ENCODE peak calls at places on chromosome 5, in five cellular contexts. M, P, L, O and D are unnamed samples.

GRCh38 chr5:22892441-22892840 is 39.3 kb upstream of the CDH12 start:
- DNase-seq in M (no peak), P (no peak), L (no peak), O (no peak), D (no peak)

GRCh38 chr5:34656001-34656699 is at the start of gene RAI14:
- DNase-seq in M (peak; percentile 89), P (peak; percentile 73), L (peak; percentile 82), O (peak; percentile 70), D (peak; percentile 53)

GRCh38 chr5:58241383-58241782 is 218.5 kb downstream of the PLK2 start:
- DNase-seq in M (no peak), P (no peak), L (peak; percentile 59), O (no peak), D (no peak)

GRCh38 chr5:178288373-178289368 is 56.1 kb upstream of the PHYKPL start:
- DNase-seq in M (peak; percentile 54), P (no peak), L (no peak), O (no peak), D (no peak)

GRCh38 chr5:68227532-68228160 is 12.1 kb downstream of the PIK3R1 start:
- DNase-seq in M (no peak), P (no peak), L (no peak), O (no peak), D (no peak)

GRCh38 chr5:142830241-142831018 is 60.3 kb downstream of the ARHGAP26 start:
- DNase-seq in M (no peak), P (peak; percentile 84), L (no peak), O (no peak), D (no peak)

GRCh38 chr5:82417776-82418607 is 139.8 kb upstream of the RPS23 start:
- DNase-seq in M (no peak), P (peak; percentile 52), L (no peak), O (no peak), D (no peak)

GRCh38 chr5:65101706-65102105 is 333.0 kb downstream of the CWC27 start:
- DNase-seq in M (no peak), P (no peak), L (no peak), O (no peak), D (no peak)

GRCh38 chr5:177355162-177355867 is 2.4 kb upstream of the RGS14 start:
- DNase-seq in M (no peak), P (no peak), L (no peak), O (no peak), D (no peak)

GRCh38 chr5:41465493-41466171 is 44.8 kb downstream of the PLCXD3 start:
- DNase-seq in M (no peak), P (peak; percentile 16), L (peak; percentile 39), O (no peak), D (peak; percentile 18)

GRCh38 chr5:37370550-37370863 is 399 bp downstream of the NUP155 start:
- DNase-seq in M (no peak), P (no peak), L (no peak), O (no peak), D (no peak)

GRCh38 chr5:369151-369939 is 47.8 kb downstream of the AHRR start:
- DNase-seq in M (no peak), P (peak; percentile 25), L (no peak), O (no peak), D (peak; percentile 70)

GRCh38 chr5:143041972-143042770 is 272.0 kb downstream of the ARHGAP26 start:
- DNase-seq in M (no peak), P (peak; percentile 52), L (no peak), O (no peak), D (no peak)

GRCh38 chr5:53035868-53036381 is 46.8 kb downstream of the ITGA2 start:
- DNase-seq in M (peak; percentile 44), P (peak; percentile 49), L (no peak), O (peak; percentile 17), D (no peak)

GRCh38 chr5:36252722-36253340 is 11.1 kb upstream of the NADK2 start:
- DNase-seq in M (no peak), P (peak; percentile 77), L (no peak), O (no peak), D (no peak)

GRCh38 chr5:116497648-116498047 is 77.0 kb downstream of the SEMA6A start:
- DNase-seq in M (no peak), P (no peak), L (no peak), O (no peak), D (no peak)

GRCh38 chr5:98781520-98781919 is 8.1 kb downstream of the RGMB start:
- DNase-seq in M (no peak), P (no peak), L (no peak), O (no peak), D (no peak)

GRCh38 chr5:170633235-170634041 is 129.6 kb downstream of the KCNIP1 start:
- DNase-seq in M (peak; percentile 75), P (peak; percentile 79), L (peak; percentile 44), O (peak; percentile 77), D (no peak)

GRCh38 chr5:170634236-170634990 is 130.6 kb downstream of the KCNIP1 start:
- DNase-seq in M (no peak), P (no peak), L (no peak), O (no peak), D (no peak)

GRCh38 chr5:170631471-170632195 is 127.8 kb downstream of the KCNIP1 start:
- DNase-seq in M (peak; percentile 79), P (no peak), L (peak; percentile 35), O (no peak), D (no peak)

GRCh38 chr5:170632266-170632984 is 128.6 kb downstream of the KCNIP1 start:
- DNase-seq in M (peak; percentile 68), P (no peak), L (no peak), O (no peak), D (no peak)

DNA sequence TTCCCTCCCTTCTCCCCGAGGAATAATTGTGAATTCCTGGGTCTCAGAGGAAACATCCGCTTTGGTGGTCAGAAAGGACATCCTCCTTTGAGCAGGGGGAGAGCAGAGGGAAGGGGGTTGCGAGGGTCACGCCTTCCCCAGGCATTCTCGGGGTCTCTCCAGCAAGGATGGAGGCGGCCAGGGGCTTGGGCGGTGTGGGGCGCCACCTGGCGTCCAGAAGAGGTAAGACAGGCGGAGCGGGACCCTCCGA is 129.1 kb downstream of the KCNIP1 start:
- DNase-seq in M (peak; percentile 87), P (no peak), L (peak; percentile 69), O (no peak), D (peak; percentile 28)
- H3K4me3 ChIP-seq in M (peak overlapping the region; percentile 52), P (peak overlapping the region; percentile 37), L (peak overlapping the region; percentile 55), O (peak overlapping the region; percentile 18), D (no peak overlapping the region)

GRCh38 chr5:1728846-1729245 is 70.8 kb downstream of the MRPL36 start:
- DNase-seq in M (peak; percentile 0), P (no peak), L (no peak), O (no peak), D (no peak)
- H3K36me3 ChIP-seq in M (no peaks in the 10 kb centered on the region), P (no peaks in the 10 kb centered on the region), L (no peaks in the 10 kb centered on the region), O (no peaks in the 10 kb centered on the region), D (no peaks in the 10 kb centered on the region)

DNA sequence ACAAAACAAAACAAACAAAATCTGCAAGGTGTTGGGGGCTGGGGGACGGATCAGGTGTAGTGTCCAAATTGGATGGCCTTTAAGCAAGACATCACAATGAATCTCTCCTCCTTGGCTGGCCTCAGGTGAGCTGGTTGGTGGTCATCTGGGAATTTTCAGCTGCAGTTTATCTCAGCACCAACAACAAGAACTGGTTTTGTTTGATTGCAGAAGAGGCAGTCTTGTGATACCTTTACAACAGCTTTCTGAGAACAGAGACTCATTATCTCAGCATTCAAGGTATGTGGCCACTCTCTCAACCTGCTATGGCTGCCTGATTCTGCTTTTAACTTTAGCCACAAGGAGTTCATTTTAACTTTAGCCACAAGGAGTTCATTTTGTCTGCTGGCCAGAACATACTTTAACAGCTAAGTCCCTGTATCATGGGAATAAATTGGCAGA is 1543.4 kb downstream of the EFNA5 start:
- DNase-seq in M (no peak), P (peak; percentile 49), L (no peak), O (no peak), D (no peak)
- H3K27me3 ChIP-seq in M (no peaks in the 10 kb centered on the region), P (no peaks in the 10 kb centered on the region), L (no peaks in the 10 kb centered on the region), O (no peaks in the 10 kb centered on the region), D (no peaks in the 10 kb centered on the region)

GRCh38 chr5:127826011-127826410 is 122.8 kb downstream of the CCDC192 start:
- DNase-seq in M (no peak), P (peak; percentile 79), L (no peak), O (no peak), D (no peak)
- H3K4me3 ChIP-seq in M (no peak overlapping the region), P (no peak overlapping the region), L (no peak overlapping the region), O (no peak overlapping the region), D (no peak overlapping the region)

GRCh38 chr5:16784088-16784487 is 152.0 kb downstream of the MYO10 start:
- DNase-seq in M (no peak), P (peak; percentile 84), L (no peak), O (no peak), D (no peak)

GRCh38 chr5:16787278-16787677 is 148.8 kb downstream of the MYO10 start:
- DNase-seq in M (no peak), P (no peak), L (no peak), O (no peak), D (no peak)

GRCh38 chr5:16782227-16782626 is 153.9 kb downstream of the MYO10 start:
- DNase-seq in M (no peak), P (no peak), L (no peak), O (no peak), D (no peak)

GRCh38 chr5:16788957-16789356 is 147.1 kb downstream of the MYO10 start:
- DNase-seq in M (no peak), P (no peak), L (no peak), O (no peak), D (no peak)

DNA sequence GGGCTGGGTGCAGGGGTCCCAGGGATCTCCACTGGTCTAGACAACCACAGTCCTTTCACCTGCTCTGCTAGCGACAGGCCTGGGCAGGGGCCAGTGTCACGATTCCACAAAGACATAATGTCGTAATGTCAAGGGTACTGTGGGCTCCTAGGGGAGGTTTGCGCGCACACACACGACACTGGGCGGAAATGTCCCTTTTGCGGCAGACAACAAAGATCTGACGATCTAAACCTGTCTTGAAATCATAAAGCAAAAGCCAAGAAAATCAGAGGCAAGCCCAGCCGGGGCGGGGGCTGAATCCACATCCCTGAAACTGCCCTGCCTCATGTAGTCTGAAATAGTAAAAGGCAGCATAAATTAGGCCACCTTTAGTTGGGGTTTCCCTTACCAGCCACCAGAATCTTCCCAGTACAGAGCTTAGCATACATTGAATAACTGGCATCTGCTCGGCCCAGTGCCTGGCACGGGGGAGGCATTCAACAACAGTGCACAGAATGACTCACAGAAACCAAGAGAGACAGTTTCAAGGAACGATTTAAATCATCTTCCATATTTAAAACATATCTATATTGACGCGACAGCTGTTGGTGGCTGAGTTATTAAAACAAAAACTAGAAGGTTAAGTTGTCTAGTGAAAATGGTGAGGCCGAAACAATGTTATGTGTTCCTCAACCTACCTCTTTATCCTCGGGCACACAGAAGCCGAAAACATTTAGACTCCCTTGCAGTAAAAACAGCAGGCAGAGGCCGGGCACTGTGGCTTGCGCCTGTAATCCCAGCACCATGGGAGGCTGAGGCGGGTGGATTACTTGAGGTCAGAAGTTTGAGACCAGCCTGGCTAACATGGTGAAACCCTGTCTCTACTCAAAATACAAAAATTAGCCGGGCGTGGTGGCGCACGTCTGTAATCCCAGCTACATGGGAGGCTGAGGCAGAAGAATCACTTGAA is 151.0 kb downstream of the MYO10 start:
- DNase-seq in M (no peak), P (no peak), L (no peak), O (no peak), D (peak; percentile 61)
- H3K36me3 ChIP-seq in M (no peaks in the 10 kb centered on the region), P (peaks cover 24% of the 10 kb centered on the region), L (peaks cover 5% of the 10 kb centered on the region), O (peaks cover 27% of the 10 kb centered on the region), D (no peaks in the 10 kb centered on the region)